ENCODE peak calls at places on chromosomes 11 and 22, in four cellular contexts. One of them, this sample, is unnamed.

GRCh38 chr22:50665738-50666137 is 6.9 kb upstream of the SHANK3 start:
- DNase-seq in SJSA1: no peak
- DNase-seq in T-cell: no peak
- DNase-seq in dorsolateral prefrontal cortex: no peak
- DNase-seq in this sample: no peak

GRCh38 chr22:45490836-45491235 is 11.8 kb upstream of the FBLN1 start:
- DNase-seq in SJSA1: no peak
- DNase-seq in T-cell: no peak
- DNase-seq in dorsolateral prefrontal cortex: no peak
- DNase-seq in this sample: no peak

GRCh38 chr22:24938741-24939341 is 7.7 kb downstream of the LHFPL7 start:
- DNase-seq in SJSA1: peak; percentile 32
- DNase-seq in dorsolateral prefrontal cortex: peak; percentile 28
- DNase-seq in T-cell: no peak
- DNase-seq in this sample: peak; percentile 65

GRCh38 chr11:118438314-118438931 is 2.1 kb downstream of the KMT2A start:
- DNase-seq in SJSA1: peak; percentile 32
- DNase-seq in dorsolateral prefrontal cortex: peak; percentile 46
- DNase-seq in T-cell: peak; percentile 62
- DNase-seq in this sample: peak; percentile 79

GRCh38 chr11:41497974-41498373 is 38.5 kb upstream of the LRRC4C start:
- DNase-seq in SJSA1: peak; percentile 45
- DNase-seq in T-cell: no peak
- DNase-seq in dorsolateral prefrontal cortex: peak; percentile 3
- DNase-seq in this sample: no peak

GRCh38 chr11:91860661-91861060 is 364.0 kb upstream of the FAT3 start:
- DNase-seq in T-cell: no peak
- DNase-seq in SJSA1: no peak
- DNase-seq in dorsolateral prefrontal cortex: no peak
- DNase-seq in this sample: no peak

GRCh38 chr22:39916496-39916895 is 15.6 kb downstream of the GRAP2 start:
- DNase-seq in SJSA1: no peak
- DNase-seq in T-cell: no peak
- DNase-seq in dorsolateral prefrontal cortex: no peak
- DNase-seq in this sample: no peak

GRCh38 chr11:70078095-70078795 is at the start of gene ANO1:
- DNase-seq in dorsolateral prefrontal cortex: no peak
- DNase-seq in SJSA1: no peak
- DNase-seq in T-cell: no peak
- DNase-seq in this sample: no peak

GRCh38 chr11:2234963-2235362 is 35.4 kb downstream of the ASCL2 start:
- DNase-seq in T-cell: no peak
- DNase-seq in SJSA1: no peak
- DNase-seq in dorsolateral prefrontal cortex: no peak
- DNase-seq in this sample: no peak

GRCh38 chr11:34926831-34927132 is 10.4 kb downstream of the PDHX start:
- DNase-seq in T-cell: no peak
- DNase-seq in SJSA1: peak; percentile 40
- DNase-seq in dorsolateral prefrontal cortex: no peak
- DNase-seq in this sample: no peak

This sample was measured in COLO829.